ENCODE peak calls at places on chromosomes 7 and 10, in eight cellular contexts. E is NCI-H510A treated with DMSO at 0.1 percent for 48 hours, C is progenitor cell of endocrine pancreas, N is left lobe of liver, B is OCI-LY7, L is cardiac muscle cell, F is B cell, Q is colonic mucosa. G is an unnamed sample.

GRCh38 chr10:56763090-56763489 is 402.0 kb upstream of the ZWINT start:
- DNase-seq in L (no peak), N (no peak), C (no peak), F (no peak), Q (no peak), E (no peak), B (peak), G (no peak)

GRCh38 chr7:17617380-17617779 is 318.9 kb downstream of the AHR start:
- DNase-seq in E (no peak), N (no peak), C (no peak), Q (no peak), B (no peak), L (no peak), F (no peak), G (no peak)

GRCh38 chr10:118305730-118306129 is 36.4 kb downstream of the FAM204A start:
- DNase-seq in F (no peak), L (no peak), N (no peak), C (no peak), Q (no peak), B (no peak), E (no peak), G (no peak)

GRCh38 chr10:126156012-126156411 is 232.3 kb downstream of the ADAM12 start:
- DNase-seq in F (no peak), L (no peak), E (peak), Q (no peak), C (no peak), B (no peak), N (no peak), G (no peak)

GRCh38 chr7:32890553-32891045 is 961 bp downstream of the KBTBD2 start:
- DNase-seq in L (peak), E (peak), F (peak), Q (peak), C (no peak), N (no peak), B (peak), G (peak)

GRCh38 chr10:104680467-104681401 is 39.6 kb downstream of the SORCS3 start:
- DNase-seq in B (no peak), L (peak), E (no peak), N (no peak), C (peak), Q (peak), F (no peak), G (no peak)

GRCh38 chr10:120978589-120979252 is 127.6 kb downstream of the WDR11 start:
- DNase-seq in B (no peak), C (no peak), N (no peak), E (no peak), F (no peak), L (no peak), Q (peak), G (no peak)

GRCh38 chr7:31782411-31782991 is 95.5 kb downstream of the PPP1R17 start:
- DNase-seq in B (peak), L (peak), F (no peak), Q (no peak), C (no peak), E (peak), N (no peak), G (no peak)

GRCh38 chr10:126919426-126919825 is 14.2 kb downstream of the DOCK1 start:
- DNase-seq in N (no peak), L (no peak), C (no peak), B (no peak), F (no peak), Q (no peak), E (no peak), G (no peak)

GRCh38 chr10:56823849-56824248 is 462.8 kb upstream of the ZWINT start:
- DNase-seq in Q (no peak), B (peak), E (no peak), C (no peak), F (no peak), L (no peak), N (no peak), G (peak)

G was measured in GM06990.